ENCODE peak calls at places on chromosomes 6 and 20, in six cellular contexts. U is IMR-90; Q is fibroblast of mammary gland; B is T1000; M is naive thymus-derived CD8-positive, alpha-beta T cell; F is Ammon's horn. R is an unnamed sample.

GRCh38 chr6:109236140-109237081 is 141.1 kb downstream of the CEP57L1 start:
- DNase-seq in U (no peak), Q (no peak), B (no peak), M (no peak), F (peak), R (no peak)

GRCh38 chr20:17281478-17281877 is 54.6 kb downstream of the PCSK2 start:
- DNase-seq in U (peak), Q (no peak), B (no peak), M (no peak), F (no peak), R (no peak)

GRCh38 chr6:2491137-2491536 is 245.7 kb upstream of the GMDS start:
- DNase-seq in U (no peak), Q (no peak), B (no peak), M (no peak), F (no peak), R (no peak)

GRCh38 chr20:61702246-61702645 is 363.4 kb downstream of the TAF4 start:
- DNase-seq in U (no peak), Q (no peak), B (no peak), M (no peak), F (no peak), R (no peak)

GRCh38 chr6:129110687-129111343 is 227.9 kb downstream of the LAMA2 start:
- DNase-seq in U (peak), Q (no peak), B (no peak), M (no peak), F (no peak), R (no peak)

GRCh38 chr20:62737971-62738881 is 29.6 kb downstream of the NTSR1 start:
- DNase-seq in U (no peak), Q (no peak), B (no peak), M (no peak), F (no peak), R (no peak)

GRCh38 chr6:158697798-158698197 is 47.9 kb downstream of the SYTL3 start:
- DNase-seq in U (peak), Q (peak), B (no peak), M (no peak), F (no peak), R (no peak)

GRCh38 chr20:16125810-16126209 is 447.4 kb downstream of the KIF16B start:
- DNase-seq in U (no peak), Q (no peak), B (no peak), M (no peak), F (no peak), R (no peak)

GRCh38 chr6:139129284-139129683 is 5.6 kb upstream of the HECA start:
- DNase-seq in U (peak), Q (peak), B (no peak), M (no peak), F (no peak), R (no peak)

GRCh38 chr20:47351643-47352331 is 4.7 kb downstream of the ZMYND8 start:
- DNase-seq in U (no peak), Q (no peak), B (no peak), M (no peak), F (no peak), R (no peak)

GRCh38 chr20:33322456-33322855 is 39.4 kb downstream of the BPIFB1 start:
- DNase-seq in U (no peak), Q (no peak), B (no peak), M (no peak), F (no peak), R (no peak)

GRCh38 chr6:83359638-83360037 is 71.2 kb downstream of the ME1 start:
- DNase-seq in U (no peak), Q (peak), B (no peak), M (no peak), F (no peak), R (no peak)

GRCh38 chr6:70176853-70177550 is 125.9 kb downstream of the COL9A1 start:
- DNase-seq in U (no peak), Q (no peak), B (no peak), M (no peak), F (no peak), R (no peak)

GRCh38 chr20:967796-968742 is 34.0 kb downstream of the RSPO4 start:
- DNase-seq in U (peak), Q (peak), B (no peak), M (no peak), F (no peak), R (no peak)

GRCh38 chr6:27668442-27669275 is 195.8 kb upstream of the ZNF184 start:
- DNase-seq in U (peak), Q (peak), B (no peak), M (no peak), F (peak), R (no peak)

GRCh38 chr6:87904041-87904440 is 143.6 kb upstream of the SPACA1 start:
- DNase-seq in U (no peak), Q (no peak), B (no peak), M (no peak), F (no peak), R (no peak)

GRCh38 chr6:29892696-29893095 is 49.6 kb upstream of the HLA-A start:
- DNase-seq in U (no peak), Q (no peak), B (no peak), M (no peak), F (no peak), R (no peak)

GRCh38 chr6:55617272-55617671 is 38.3 kb upstream of the HMGCLL1 start:
- DNase-seq in U (peak), Q (peak), B (no peak), M (no peak), F (no peak), R (peak)

GRCh38 chr6:147005499-147005898 is 198.7 kb upstream of the STXBP5 start:
- DNase-seq in U (no peak), Q (no peak), B (no peak), M (no peak), F (no peak), R (no peak)

GRCh38 chr6:165630544-165630953 is 32.5 kb downstream of the PDE10A start:
- DNase-seq in U (peak), Q (no peak), B (no peak), M (no peak), F (no peak), R (no peak)

GRCh38 chr20:9149796-9150195 is 80.9 kb downstream of the PLCB4 start:
- DNase-seq in U (no peak), Q (no peak), B (no peak), M (no peak), F (no peak), R (no peak)

GRCh38 chr6:36501686-36502085 is 45.6 kb downstream of the STK38 start:
- DNase-seq in U (no peak), Q (no peak), B (no peak), M (no peak), F (no peak), R (no peak)

GRCh38 chr6:70864404-70864803 is 92.5 kb downstream of the B3GAT2 start:
- DNase-seq in U (no peak), Q (no peak), B (no peak), M (no peak), F (no peak), R (no peak)

GRCh38 chr20:51930775-51931174 is 128.5 kb upstream of the SALL4 start:
- DNase-seq in U (peak), Q (peak), B (peak), M (no peak), F (no peak), R (peak)

GRCh38 chr20:56614196-56614595 is 14.9 kb upstream of the TFAP2C start:
- DNase-seq in U (no peak), Q (no peak), B (no peak), M (no peak), F (no peak), R (no peak)

GRCh38 chr6:2891768-2892170 is 11.3 kb downstream of the SERPINB9 start:
- DNase-seq in U (no peak), Q (no peak), B (no peak), M (peak), F (no peak), R (no peak)

GRCh38 chr20:709421-709820 is 33.8 kb upstream of the SCRT2 start:
- DNase-seq in U (no peak), Q (peak), B (no peak), M (no peak), F (no peak), R (no peak)

GRCh38 chr6:157981395-157982296 is at the start of gene SYNJ2:
- DNase-seq in U (peak), Q (peak), B (peak), M (peak), F (peak), R (peak)